ENCODE peak calls at places on chromosomes 4 and X, in nine cellular contexts. S, N, Q, U, D, Y, P, L and C are unnamed samples. For H3K36me3, the result is how much of the 10 kb centered on the place peaks cover.

GRCh38 chrX:139930923-139931645 is 1.8 kb downstream of the ATP11C start:
- DNase-seq in Y (no peak), L (no peak), D (peak), N (no peak), U (peak), S (no peak), Q (no peak), P (peak), C (no peak)

GRCh38 chr4:100936676-100937390 is 410.5 kb downstream of the PPP3CA start:
- DNase-seq in S (no peak), L (no peak), N (no peak), Q (no peak), U (no peak), D (no peak), P (no peak), Y (no peak), C (no peak)

GRCh38 chr4:147837435-147837834 is 105.5 kb downstream of the ARHGAP10 start:
- DNase-seq in S (no peak), U (no peak), P (no peak), N (no peak), Y (no peak), Q (no peak), D (no peak), L (no peak), C (no peak)

GRCh38 chr4:167622481-167623240 is 388.4 kb upstream of the SPOCK3 start:
- DNase-seq in Y (peak), Q (no peak), L (peak), S (peak), U (no peak), P (peak), N (peak), D (no peak), C (no peak)

GRCh38 chr4:40908702-40909362 is 159.1 kb downstream of the NSUN7 start:
- DNase-seq in N (peak), U (peak), L (peak), Y (peak), S (peak), P (peak), Q (peak), D (peak), C (peak)

GRCh38 chr4:6576932-6577331 is 1.9 kb downstream of the MAN2B2 start:
- DNase-seq in P (no peak), L (no peak), Q (no peak), D (no peak), N (no peak), S (no peak), U (no peak), Y (no peak), C (no peak)

GRCh38 chrX:123732679-123733363 is at the start of gene THOC2:
- DNase-seq in N (peak), L (peak), D (peak), S (peak), U (peak), Y (peak), P (peak), Q (peak), C (peak)

GRCh38 chrX:74234829-74235228 is 69.2 kb upstream of the ZCCHC13 start:
- DNase-seq in D (no peak), Q (no peak), N (no peak), S (no peak), U (no peak), L (no peak), Y (no peak), P (no peak), C (no peak)

GRCh38 chr4:44447563-44448504 is 775 bp downstream of the KCTD8 start:
- DNase-seq in U (no peak), D (peak), Q (peak), N (no peak), P (peak), L (peak), Y (peak), S (peak), C (no peak)

GRCh38 chr4:73520821-73521220 is 39.3 kb downstream of the AFM start:
- DNase-seq in S (no peak), L (peak), U (no peak), N (peak), Y (peak), Q (no peak), D (no peak), P (peak), C (no peak)

GRCh38 chrX:44036336-44036735 is 63.1 kb upstream of the NDP start:
- DNase-seq in Q (no peak), U (no peak), D (no peak), Y (peak), L (peak), N (peak), P (no peak), S (no peak), C (no peak)

GRCh38 chrX:57232658-57233360 is 53.7 kb upstream of the FAAH2 start:
- DNase-seq in D (no peak), N (no peak), Q (no peak), S (no peak), P (no peak), L (no peak), U (no peak), Y (no peak), C (no peak)

GRCh38 chr4:43277003-43277402 is 384.5 kb downstream of the GRXCR1 start:
- DNase-seq in D (no peak), L (peak), S (no peak), N (peak), P (no peak), Q (no peak), U (no peak), Y (peak), C (no peak)

GRCh38 chr4:689498-690122 is 659 bp upstream of the SLC49A3 start:
- DNase-seq in S (no peak), D (no peak), P (no peak), U (no peak), N (no peak), L (no peak), Q (no peak), Y (no peak), C (no peak)

GRCh38 chr4:83810428-83810827 is 274.5 kb downstream of the GPAT3 start:
- DNase-seq in P (no peak), Y (peak), Q (no peak), U (no peak), N (peak), S (no peak), D (no peak), L (no peak), C (no peak)

GRCh38 chrX:78958419-78959116 is 13.4 kb downstream of the P2RY10 start:
- DNase-seq in P (no peak), D (no peak), Y (no peak), N (no peak), S (no peak), U (no peak), Q (no peak), L (no peak), C (no peak)

GRCh38 chr4:169253904-169254303 is 16.9 kb downstream of the SH3RF1 start:
- DNase-seq in N (peak), S (no peak), D (no peak), Y (peak), L (peak), Q (no peak), U (no peak), P (no peak), C (no peak)

GRCh38 chrX:124441971-124442370 is 95.6 kb downstream of the SH2D1A start:
- DNase-seq in S (no peak), L (no peak), P (no peak), Y (no peak), D (no peak), Q (no peak), N (no peak), U (no peak), C (no peak)

GRCh38 chr4:81882222-81882621 is 410.5 kb upstream of the RASGEF1B start:
- DNase-seq in Y (no peak), Q (no peak), N (no peak), D (no peak), U (no peak), S (no peak), P (no peak), L (no peak), C (no peak)

GRCh38 chr4:139819082-139819481 is 153.5 kb downstream of the MGST2 start:
- DNase-seq in L (no peak), N (no peak), U (no peak), S (no peak), Q (no peak), D (no peak), Y (no peak), P (no peak), C (no peak)

GRCh38 chrX:53305996-53306937 is 24.9 kb upstream of the IQSEC2 start:
- DNase-seq in Y (no peak), D (no peak), L (no peak), N (no peak), S (no peak), P (no peak), Q (no peak), U (no peak), C (no peak)

GRCh38 chr4:84733343-84734033 is 150.6 kb downstream of the CDS1 start:
- DNase-seq in L (no peak), S (no peak), D (no peak), P (no peak), U (no peak), Y (no peak), Q (no peak), N (no peak), C (no peak)

GRCh38 chr4:87032884-87033533 is 98.2 kb downstream of the AFF1 start:
- DNase-seq in D (no peak), P (peak), Q (no peak), S (no peak), U (no peak), N (peak), Y (peak), L (peak), C (no peak)

GRCh38 chrX:46279925-46280313 is 265.3 kb downstream of the ZNF674 start:
- DNase-seq in U (no peak), L (peak), S (no peak), P (no peak), D (no peak), Q (no peak), N (peak), Y (peak), C (no peak)

GRCh38 chr4:173264245-173264959 is 69.8 kb downstream of the HMGB2 start:
- DNase-seq in S (peak), L (peak), Q (no peak), P (no peak), U (peak), D (peak), N (peak), Y (peak), C (no peak)

GRCh38 chr4:176261018-176261417 is 8.0 kb downstream of the ASB5 start:
- DNase-seq in Q (no peak), D (no peak), L (no peak), N (no peak), U (no peak), S (no peak), P (no peak), Y (no peak), C (no peak)
- H3K4me3 ChIP-seq in Q (no peak), D (no peak), L (no peak), N (no peak), U (no peak), S (no peak), P (no peak), Y (no peak), C (no peak)

DNA sequence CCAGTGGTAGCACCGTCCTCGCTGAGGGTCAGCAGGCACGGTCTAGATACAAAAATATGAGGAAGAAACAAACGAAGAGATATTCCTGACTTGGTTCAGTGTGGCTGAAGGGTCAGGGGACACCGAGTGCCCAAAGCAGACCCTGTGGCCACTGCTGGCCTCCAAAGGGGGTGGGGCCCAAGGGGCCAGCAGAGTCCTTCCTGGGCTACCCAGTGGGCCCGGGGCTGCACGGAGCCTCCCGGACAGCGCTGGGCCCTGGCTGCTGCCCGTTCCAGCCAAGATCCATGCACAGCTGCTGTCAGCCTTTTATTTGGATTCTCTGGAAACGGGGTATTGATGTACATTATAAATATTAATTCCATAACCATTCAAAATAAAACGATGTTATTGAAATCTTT is 20.4 kb downstream of the NELFA start:
- DNase-seq in L (no peak), N (no peak), P (no peak), U (no peak), S (no peak), D (no peak), Y (no peak), Q (no peak), C (no peak)
- H3K36me3 ChIP-seq in L (under half), N (half or more), P (under half), U (half or more), S (half or more), D (under half), Y (under half), Q (half or more), C (under half)

GRCh38 chr4:138224614-138225013 is 17.5 kb downstream of the SLC7A11 start:
- DNase-seq in D (no peak), Q (no peak), Y (no peak), N (no peak), U (no peak), S (no peak), P (no peak), L (no peak), C (no peak)

GRCh38 chr4:138225477-138225876 is 16.7 kb downstream of the SLC7A11 start:
- DNase-seq in Y (peak), S (no peak), L (no peak), U (no peak), P (no peak), N (peak), D (no peak), Q (no peak), C (no peak)

GRCh38 chr4:138223191-138223910 is 18.8 kb downstream of the SLC7A11 start:
- DNase-seq in D (no peak), U (no peak), N (no peak), Y (no peak), Q (no peak), S (no peak), P (no peak), L (no peak), C (no peak)

GRCh38 chr4:138218976-138219375 is 23.2 kb downstream of the SLC7A11 start:
- DNase-seq in N (no peak), U (no peak), S (no peak), Q (no peak), L (no peak), P (no peak), D (no peak), Y (no peak), C (no peak)

GRCh38 chr4:138222041-138222440 is 20.1 kb downstream of the SLC7A11 start:
- DNase-seq in Y (peak), P (peak), L (peak), S (no peak), N (peak), Q (no peak), D (no peak), U (no peak), C (no peak)
- TF ChIP-seq CTCF in Y (no peak), P (no peak), L (peak), S (no peak), N (peak), Q (no peak), D (no peak), U (no peak), C (no peak)

GRCh38 chr4:142708231-142708630 is 137.9 kb downstream of the INPP4B start:
- DNase-seq in Q (no peak), N (no peak), S (no peak), D (no peak), U (no peak), P (no peak), L (no peak), Y (no peak), C (no peak)

GRCh38 chr4:142705820-142706219 is 140.3 kb downstream of the INPP4B start:
- DNase-seq in N (no peak), P (no peak), Y (no peak), S (no peak), U (no peak), L (no peak), D (no peak), Q (no peak), C (no peak)

GRCh38 chr4:142703694-142704309 is 142.3 kb downstream of the INPP4B start:
- DNase-seq in D (no peak), S (no peak), N (no peak), U (no peak), P (no peak), L (no peak), Y (no peak), Q (no peak), C (no peak)

GRCh38 chr4:142706381-142706780 is 139.7 kb downstream of the INPP4B start:
- DNase-seq in P (no peak), Y (no peak), U (no peak), Q (no peak), D (no peak), N (no peak), S (no peak), L (no peak), C (no peak)

DNA sequence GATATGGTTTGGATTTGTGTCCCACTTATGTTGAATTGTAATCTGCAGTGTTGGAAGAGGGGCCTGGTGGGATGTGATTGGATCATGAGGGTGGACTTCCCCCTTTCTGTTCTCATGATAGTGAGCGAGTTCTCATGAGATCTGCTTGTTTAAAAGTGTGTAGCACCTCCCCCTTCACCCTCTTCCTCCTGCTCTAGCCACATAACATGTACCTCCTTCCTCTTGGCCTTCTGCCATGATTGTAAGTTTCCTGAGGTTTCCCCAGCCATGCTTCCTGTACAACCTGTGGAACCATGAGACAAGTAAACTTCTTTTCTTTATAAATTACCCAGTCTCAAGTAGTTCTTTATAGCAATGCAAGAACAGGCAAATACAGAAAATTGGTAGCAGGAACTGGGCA is 138.7 kb downstream of the INPP4B start:
- DNase-seq in D (no peak), Q (no peak), N (no peak), L (no peak), S (no peak), U (no peak), P (no peak), Y (no peak), C (no peak)
- H3K4me3 ChIP-seq in D (no peak), Q (no peak), N (no peak), L (no peak), S (no peak), U (peak), P (no peak), Y (no peak), C (no peak)

DNA sequence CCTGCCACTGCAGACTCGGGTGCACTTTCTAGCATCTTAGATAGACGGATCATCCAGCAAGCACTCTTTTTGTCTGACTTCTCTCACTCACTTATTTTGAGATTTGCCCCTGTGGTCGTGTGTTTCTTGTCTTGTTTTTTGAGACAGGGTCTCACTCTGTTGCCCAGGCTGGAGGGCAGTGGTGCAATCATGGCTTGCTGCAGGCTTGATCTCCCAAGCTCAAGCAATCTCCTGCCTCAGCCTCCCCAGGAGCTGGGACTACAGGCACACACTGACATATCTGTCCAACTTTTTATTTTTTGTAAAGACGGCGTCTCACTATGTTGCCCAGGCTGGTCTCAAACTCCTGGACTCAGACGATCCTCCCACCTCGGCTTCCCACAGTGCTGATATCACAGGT is 26.7 kb downstream of the FGFR3 start:
- DNase-seq in N (no peak), Q (no peak), D (no peak), Y (no peak), U (no peak), L (no peak), P (no peak), S (no peak), C (no peak)
- H3K36me3 ChIP-seq in N (half or more), Q (half or more), D (under half), Y (under half), U (under half), L (under half), P (under half), S (half or more), C (under half)

DNA sequence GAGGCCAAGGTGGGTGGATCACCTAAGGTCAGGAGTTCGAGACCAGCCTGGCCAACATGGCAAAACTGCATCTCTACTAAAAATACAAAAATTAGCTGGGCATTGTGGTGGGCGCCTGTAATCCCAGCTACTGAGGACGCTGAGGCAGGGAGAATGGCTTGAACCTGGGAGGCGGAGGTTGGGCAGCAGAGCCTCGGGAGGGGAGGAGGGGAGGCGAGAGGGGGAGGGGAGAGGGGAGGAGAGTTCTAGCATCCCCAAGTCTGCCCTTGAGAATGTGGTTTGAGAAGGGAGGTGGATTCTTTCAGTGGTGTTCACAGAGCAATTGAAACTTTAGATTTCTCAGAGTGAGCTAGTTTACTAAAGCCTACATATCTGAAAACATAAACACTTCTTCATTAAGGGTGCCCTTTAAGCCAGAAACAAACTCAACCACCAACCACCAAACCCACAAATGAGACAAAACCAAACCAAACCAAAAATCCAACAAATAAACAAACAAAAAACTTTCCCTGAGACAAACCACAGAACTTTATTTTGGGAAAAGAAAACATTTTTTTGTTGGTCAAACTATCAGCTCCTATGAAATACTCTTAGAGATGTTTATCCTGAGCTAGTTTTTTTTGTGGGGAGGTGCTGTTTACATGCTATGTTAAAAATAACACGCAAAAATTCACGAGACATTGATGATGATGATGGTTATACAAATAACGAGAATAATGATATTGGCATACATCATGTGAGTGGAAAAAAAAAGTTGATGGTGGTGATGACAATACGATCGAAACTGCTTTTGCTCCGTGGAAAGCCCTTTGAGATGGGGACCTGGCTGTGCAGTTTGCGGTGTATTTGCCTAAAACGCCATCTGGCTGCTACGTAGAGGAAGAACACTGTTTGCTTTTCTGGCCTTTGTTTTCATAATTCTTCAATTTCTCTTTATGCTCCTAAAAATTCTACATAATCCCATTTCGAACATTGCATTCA is 98.2 kb upstream of the PRKX start:
- DNase-seq in Q (no peak), Y (peak), N (peak), P (peak), U (peak), S (peak), D (peak), L (peak), C (no peak)
- TF ChIP-seq CTCF in Q (no peak), Y (peak), N (peak), P (peak), U (peak), S (no peak), D (peak), L (peak), C (peak)

DNA sequence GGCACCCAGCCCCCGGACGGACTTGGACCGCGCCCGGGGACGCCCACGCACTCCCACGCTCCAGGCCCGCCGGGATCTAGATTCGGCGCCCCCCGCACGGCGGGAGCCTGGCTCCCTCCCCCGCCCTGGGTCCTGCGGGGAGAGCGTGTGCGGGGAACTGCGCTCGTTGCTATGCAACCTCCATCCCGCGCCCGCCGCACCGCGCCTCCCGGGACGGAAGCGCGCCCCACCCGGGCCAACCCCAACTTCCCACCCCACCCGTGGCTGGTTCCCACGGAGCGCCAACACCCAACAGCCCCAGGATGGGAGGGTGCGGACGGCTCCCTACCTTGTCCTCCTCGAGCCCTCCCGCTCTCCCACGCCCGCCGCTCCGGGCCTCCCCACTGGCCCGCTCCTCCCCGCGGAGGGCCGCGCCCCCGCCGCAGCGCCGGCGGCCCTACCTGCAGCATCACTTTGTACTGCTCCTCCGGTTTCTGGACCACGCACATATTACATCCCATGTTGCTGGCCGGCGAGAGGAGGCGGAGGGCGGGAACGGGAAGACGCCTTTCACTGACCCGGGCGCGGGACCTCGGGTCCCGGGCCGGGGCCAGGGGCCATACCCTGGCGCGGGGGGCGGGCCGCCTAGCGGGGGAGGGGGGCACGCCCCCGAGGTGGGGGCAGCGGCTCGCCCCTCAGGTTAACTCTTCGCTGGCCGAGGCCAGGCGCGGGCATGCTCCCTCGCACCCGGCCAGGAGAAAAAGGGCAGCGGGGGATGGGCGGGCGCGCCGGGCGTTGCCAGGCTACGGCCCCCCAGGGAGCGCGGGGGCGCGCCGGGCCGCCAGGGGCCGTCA is at the start of gene PDZD4:
- DNase-seq in Y (no peak), D (no peak), L (no peak), N (no peak), S (no peak), P (no peak), Q (no peak), U (no peak), C (no peak)
- H3K4me3 ChIP-seq in Y (no peak), D (no peak), L (no peak), N (no peak), S (peak), P (no peak), Q (peak), U (peak), C (no peak)